ENCODE peak calls at places on chromosomes 2 and 18, in six cellular contexts. Q is fibroblast of mammary gland, O is spleen, H is midbrain, X is dorsolateral prefrontal cortex, R is nephron progenitor cell. I is an unnamed sample.
A peak's percentile ranks its signal among the peaks of the same experiment; 100 is the strongest.

GRCh38 chr2:11750917-11751316 is 4.5 kb downstream of the LPIN1 start:
- DNase-seq in H (no peak), R (no peak), Q (no peak), X (no peak), O (no peak), I (no peak)

GRCh38 chr2:226644342-226644957 is 155.2 kb downstream of the IRS1 start:
- DNase-seq in Q (peak; percentile 89), X (no peak), O (no peak), R (no peak), H (no peak), I (no peak)

GRCh38 chr2:58762176-58762781 is 521.2 kb upstream of the FANCL start:
- DNase-seq in X (peak; percentile 58), Q (peak; percentile 39), R (peak; percentile 71), H (peak; percentile 72), O (peak; percentile 59), I (peak; percentile 84)

GRCh38 chr2:214378455-214379103 is 32.3 kb upstream of the VWC2L start:
- DNase-seq in H (no peak), O (no peak), X (no peak), Q (no peak), R (no peak), I (no peak)

GRCh38 chr2:160583162-160583522 is 89.5 kb upstream of the RBMS1 start:
- DNase-seq in Q (no peak), O (no peak), H (no peak), X (no peak), R (no peak), I (peak; percentile 21)

GRCh38 chr2:5703166-5703565 is 11.0 kb downstream of the SOX11 start:
- DNase-seq in R (no peak), X (no peak), H (no peak), O (no peak), Q (no peak), I (no peak)

GRCh38 chr2:219919506-219919905 is 292.1 kb downstream of the SLC4A3 start:
- DNase-seq in O (no peak), R (no peak), X (no peak), Q (no peak), H (no peak), I (peak; percentile 58)

GRCh38 chr2:134727385-134727784 is 8.6 kb upstream of the TMEM163 start:
- DNase-seq in O (no peak), R (no peak), X (no peak), Q (peak; percentile 47), H (no peak), I (no peak)

GRCh38 chr2:173271825-173272224 is 82.8 kb upstream of the CDCA7 start:
- DNase-seq in R (no peak), H (no peak), Q (peak; percentile 22), O (no peak), X (no peak), I (peak; percentile 35)

GRCh38 chr18:31513189-31513907 is 15.4 kb downstream of the DSG2 start:
- DNase-seq in O (no peak), Q (peak; percentile 59), R (no peak), X (no peak), H (no peak), I (no peak)

GRCh38 chr2:58131191-58132011 is 84.8 kb downstream of the VRK2 start:
- DNase-seq in O (no peak), Q (peak; percentile 84), R (peak; percentile 13), H (peak; percentile 58), X (no peak), I (no peak)

GRCh38 chr2:214902273-214902672 is 92.8 kb upstream of the BARD1 start:
- DNase-seq in H (no peak), X (no peak), O (no peak), R (no peak), Q (no peak), I (peak; percentile 80)

GRCh38 chr18:5538541-5538940 is 5.3 kb downstream of the EPB41L3 start:
- DNase-seq in Q (no peak), O (no peak), R (no peak), H (no peak), X (no peak), I (peak; percentile 48)

GRCh38 chr18:9706081-9706935 is 1.8 kb upstream of the RAB31 start:
- DNase-seq in R (no peak), X (no peak), Q (no peak), O (no peak), H (no peak), I (no peak)

GRCh38 chr2:175872716-175873115 is 129.4 kb downstream of the LNPK start:
- DNase-seq in X (no peak), H (no peak), O (no peak), Q (peak; percentile 21), R (no peak), I (no peak)

GRCh38 chr18:43271593-43272432 is 5.5 kb downstream of the SYT4 start:
- DNase-seq in X (no peak), Q (peak; percentile 69), R (peak; percentile 33), O (no peak), H (peak; percentile 42), I (peak; percentile 36)

GRCh38 chr18:8656226-8656625 is 47.0 kb downstream of the RAB12 start:
- DNase-seq in X (no peak), H (no peak), Q (no peak), O (no peak), R (no peak), I (no peak)

GRCh38 chr18:42281124-42281523 is 326.1 kb downstream of the PIK3C3 start:
- DNase-seq in R (no peak), X (no peak), O (no peak), H (no peak), Q (no peak), I (no peak)

GRCh38 chr18:56035546-56035945 is 447.6 kb upstream of the TCF4 start:
- DNase-seq in Q (peak; percentile 6), O (no peak), X (no peak), R (no peak), H (no peak), I (no peak)

GRCh38 chr18:78393463-78393862 is 586.2 kb upstream of the SALL3 start:
- DNase-seq in X (no peak), Q (no peak), R (no peak), H (no peak), O (no peak), I (no peak)

GRCh38 chr18:54805571-54806334 is 22.5 kb upstream of the RAB27B start:
- DNase-seq in H (no peak), R (no peak), X (no peak), Q (peak; percentile 90), O (no peak), I (no peak)

GRCh38 chr2:65611488-65611887 is 179.1 kb upstream of the SPRED2 start:
- DNase-seq in O (no peak), R (no peak), H (no peak), Q (no peak), X (no peak), I (no peak)

GRCh38 chr2:634670-635395 is 42.4 kb downstream of the TMEM18 start:
- DNase-seq in R (no peak), X (no peak), Q (no peak), H (no peak), O (no peak), I (no peak)

GRCh38 chr2:200422532-200423262 is 87.2 kb downstream of the KCTD18 start:
- DNase-seq in R (no peak), O (no peak), X (no peak), Q (no peak), H (no peak), I (no peak)

GRCh38 chr2:240210198-240210965 is 69.9 kb upstream of the OTOS start:
- DNase-seq in X (peak; percentile 21), R (no peak), H (no peak), O (peak; percentile 44), Q (no peak), I (no peak)

GRCh38 chr2:173553589-173553988 is 198.9 kb downstream of the CDCA7 start:
- DNase-seq in Q (peak; percentile 64), X (no peak), H (no peak), O (no peak), R (no peak), I (no peak)

GRCh38 chr2:212147921-212148513 is 390.6 kb downstream of the ERBB4 start:
- DNase-seq in H (peak; percentile 2), Q (peak; percentile 21), O (no peak), R (no peak), X (no peak), I (peak; percentile 29)

GRCh38 chr2:95329891-95330822 is 33.0 kb downstream of the KCNIP3 start:
- DNase-seq in X (no peak), R (no peak), H (peak; percentile 34), Q (no peak), O (no peak), I (no peak)

GRCh38 chr18:533995-534601 is 33.6 kb upstream of the COLEC12 start:
- DNase-seq in Q (no peak), H (no peak), X (no peak), O (no peak), R (no peak), I (no peak)

GRCh38 chr2:194314042-194314441 is 1343.0 kb upstream of the SLC39A10 start:
- DNase-seq in Q (no peak), R (no peak), O (no peak), H (no peak), X (no peak), I (no peak)